ENCODE peak calls at places on chromosomes 7 and 10, in six cellular contexts. D is neural progenitor cell, G is GM23248, U is MM.1S, K is SK-N-SH, V is HCT116. I is an unnamed sample.

GRCh38 chr10:66455304-66455703 is 470.5 kb upstream of the LRRTM3 start:
- DNase-seq in D (no peak), G (no peak), U (peak; percentile 18), K (no peak), V (peak; percentile 41), I (peak; percentile 54)

GRCh38 chr7:17275749-17276671 is 22.4 kb upstream of the AHR start:
- DNase-seq in D (no peak), G (peak; percentile 98), U (no peak), K (no peak), V (no peak), I (peak; percentile 92)

GRCh38 chr7:3657201-3657600 is 356.1 kb downstream of the SDK1 start:
- DNase-seq in D (no peak), G (no peak), U (no peak), K (no peak), V (no peak), I (no peak)

GRCh38 chr10:4474829-4475228 is 351.2 kb upstream of the AKR1E2 start:
- DNase-seq in D (no peak), G (no peak), U (no peak), K (no peak), V (no peak), I (peak; percentile 79)

GRCh38 chr10:95784279-95784913 is 28.4 kb downstream of the ENTPD1 start:
- DNase-seq in D (no peak), G (no peak), U (no peak), K (no peak), V (no peak), I (no peak)

GRCh38 chr10:20891338-20891714 is 5.8 kb downstream of the NEBL start:
- DNase-seq in D (no peak), G (peak; percentile 43), U (no peak), K (no peak), V (no peak), I (no peak)

GRCh38 chr7:97819161-97819560 is 53.0 kb downstream of the ASNS start:
- DNase-seq in D (peak; percentile 6), G (no peak), U (no peak), K (no peak), V (peak; percentile 15), I (peak; percentile 31)

GRCh38 chr7:8197994-8198698 is 63.8 kb downstream of the ICA1 start:
- DNase-seq in D (no peak), G (no peak), U (peak; percentile 31), K (no peak), V (no peak), I (no peak)

GRCh38 chr7:36487756-36488336 is 98.2 kb downstream of the ANLN start:
- DNase-seq in D (peak; percentile 70), G (peak; percentile 69), U (peak; percentile 66), K (peak; percentile 63), V (peak; percentile 59), I (peak; percentile 81)

GRCh38 chr10:95295031-95295755 is 4.4 kb upstream of the PDLIM1 start:
- DNase-seq in D (peak; percentile 70), G (peak; percentile 78), U (peak; percentile 94), K (no peak), V (no peak), I (no peak)

DNA sequence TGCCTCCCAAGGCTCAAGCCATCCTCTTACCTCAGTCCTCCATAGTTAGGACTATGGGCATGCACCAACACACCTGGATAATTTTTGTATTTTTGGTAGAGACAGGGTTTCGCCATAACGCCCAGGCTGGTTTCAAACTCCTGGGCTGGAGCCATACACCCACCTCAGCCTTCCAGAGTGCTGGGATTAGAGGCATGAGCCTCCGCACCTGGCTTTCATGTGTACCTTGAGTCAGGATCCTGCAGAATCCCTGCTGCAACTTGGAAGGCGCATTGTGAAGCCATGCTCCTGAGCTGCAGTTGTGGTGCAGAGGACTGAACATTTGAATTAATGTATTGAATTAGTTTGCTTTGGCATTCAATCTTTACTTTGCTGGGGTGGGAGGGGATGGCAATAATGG is 29.4 kb upstream of the NMT2 start:
- DNase-seq in D (no peak), G (no peak), U (no peak), K (no peak), V (no peak), I (no peak)
- H3K9ac ChIP-seq in D (no peak overlapping the region), G (no peak overlapping the region), U (no peak overlapping the region), K (no peak overlapping the region), V (no peak overlapping the region), I (no peak overlapping the region)

GRCh38 chr7:26198133-26198780 is 2.3 kb downstream of the HNRNPA2B1 start:
- DNase-seq in D (peak; percentile 30), G (peak; percentile 59), U (peak; percentile 67), K (no peak), V (no peak), I (peak; percentile 56)

GRCh38 chr7:26198781-26199169 is 1.8 kb downstream of the HNRNPA2B1 start:
- DNase-seq in D (no peak), G (no peak), U (no peak), K (no peak), V (no peak), I (no peak)

GRCh38 chr7:26200444-26201260 is at the start of gene HNRNPA2B1:
- DNase-seq in D (peak; percentile 98), G (peak; percentile 97), U (peak; percentile 99), K (peak; percentile 88), V (peak; percentile 95), I (peak; percentile 98)

GRCh38 chr7:26200113-26200443 is 468 bp downstream of the HNRNPA2B1 start:
- DNase-seq in D (peak; percentile 81), G (peak; percentile 88), U (peak; percentile 58), K (peak; percentile 71), V (no peak), I (peak; percentile 38)

GRCh38 chr7:26199301-26200112 is 1.0 kb downstream of the HNRNPA2B1 start:
- DNase-seq in D (peak; percentile 86), G (peak; percentile 77), U (peak; percentile 45), K (peak; percentile 61), V (no peak), I (no peak)
- TF ChIP-seq EZH2phosphoT487 in D (peak; percentile 3), G (no peak), U (no peak), K (no peak), V (no peak), I (no peak)

GRCh38 chr7:134679006-134679405 is 32.4 kb downstream of the BPGM start:
- DNase-seq in D (no peak), G (no peak), U (no peak), K (no peak), V (no peak), I (no peak)

GRCh38 chr7:134671670-134672069 is 25.0 kb downstream of the BPGM start:
- DNase-seq in D (no peak), G (no peak), U (no peak), K (no peak), V (no peak), I (no peak)

GRCh38 chr7:134674424-134674823 is 27.8 kb downstream of the BPGM start:
- DNase-seq in D (no peak), G (no peak), U (no peak), K (no peak), V (no peak), I (no peak)

GRCh38 chr7:134678115-134678514 is 31.5 kb downstream of the BPGM start:
- DNase-seq in D (no peak), G (no peak), U (no peak), K (no peak), V (no peak), I (no peak)

DNA sequence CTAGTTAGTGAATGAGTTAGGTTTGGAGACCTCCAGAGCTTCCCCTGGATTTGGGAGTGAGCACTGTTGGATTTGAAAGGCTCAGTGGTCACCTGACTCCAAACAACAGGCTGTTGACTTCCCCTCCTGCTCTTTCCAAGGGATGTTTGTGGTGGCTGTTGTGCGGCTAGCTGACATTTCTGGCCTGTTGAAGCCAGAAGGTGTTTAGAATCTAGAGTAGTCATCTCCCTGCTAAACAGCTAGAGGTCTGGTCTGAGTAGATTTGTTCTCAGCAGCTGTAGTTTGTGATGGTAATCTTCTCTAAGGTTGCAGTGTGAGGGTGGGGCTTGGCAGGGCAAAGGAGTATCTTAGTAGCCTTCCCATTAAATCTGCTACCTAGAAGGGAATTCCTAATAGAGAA is 30.1 kb downstream of the BPGM start:
- DNase-seq in D (no peak), G (no peak), U (no peak), K (no peak), V (no peak), I (no peak)
- H3K4me2 ChIP-seq in D (no peak overlapping the region), G (no peak overlapping the region), U (no peak overlapping the region), K (no peak overlapping the region), V (no peak overlapping the region), I (no peak overlapping the region)

DNA sequence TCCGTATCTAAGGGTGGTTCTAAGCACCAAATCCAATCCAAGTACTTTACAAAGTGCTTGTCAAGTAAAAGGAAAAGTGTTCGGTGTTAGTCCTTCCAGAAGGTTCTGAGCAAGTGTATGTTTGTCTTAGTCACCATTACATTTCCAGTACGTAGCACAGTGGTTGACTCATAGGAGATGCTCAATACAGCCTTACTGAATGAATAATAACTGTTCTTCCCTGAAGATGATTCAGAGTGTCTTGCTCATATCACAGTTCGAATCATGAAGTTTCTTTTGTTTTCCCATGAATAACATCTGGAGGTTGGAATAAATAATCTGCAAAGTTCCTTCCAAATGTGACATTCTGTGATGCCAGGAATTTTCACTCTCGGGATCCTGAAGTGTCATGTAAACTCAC is 53.4 kb downstream of the WNT2 start:
- DNase-seq in D (no peak), G (peak; percentile 97), U (no peak), K (no peak), V (peak; percentile 19), I (peak; percentile 89)
- H3K9ac ChIP-seq in D (no peak overlapping the region), G (peak overlapping the region; percentile 85), U (no peak overlapping the region), K (peak overlapping the region; percentile 65), V (no peak overlapping the region), I (peak overlapping the region; percentile 89)

GRCh38 chr10:44008270-44008916 is 359.7 kb upstream of the ZNF32 start:
- DNase-seq in D (no peak), G (peak; percentile 15), U (peak; percentile 88), K (no peak), V (no peak), I (peak; percentile 25)
- TF ChIP-seq EZH2phosphoT487 in D (no peak), G (no peak), U (no peak), K (no peak), V (no peak), I (no peak)

GRCh38 chr7:138075350-138075749 is 909 bp upstream of the AKR1D1 start:
- DNase-seq in D (no peak), G (no peak), U (no peak), K (no peak), V (no peak), I (no peak)
- H3K4me2 ChIP-seq in D (no peak overlapping the region), G (no peak overlapping the region), U (no peak overlapping the region), K (no peak overlapping the region), V (no peak overlapping the region), I (no peak overlapping the region)

GRCh38 chr10:46283945-46284285 is 2.9 kb upstream of the ANTXRL start:
- DNase-seq in D (no peak), G (no peak), U (no peak), K (no peak), V (no peak), I (no peak)
- H3K9ac ChIP-seq in D (no peak overlapping the region), G (peak overlapping the region; percentile 90), U (peak overlapping the region; percentile 61), K (no peak overlapping the region), V (peak overlapping the region; percentile 46), I (no peak overlapping the region)

GRCh38 chr10:119245272-119245671 is 37.9 kb downstream of the GRK5 start:
- DNase-seq in D (no peak), G (no peak), U (no peak), K (no peak), V (no peak), I (peak; percentile 2)
- TF ChIP-seq EZH2phosphoT487 in D (no peak), G (no peak), U (no peak), K (no peak), V (no peak), I (no peak)

I was measured in PC-3.